ENCODE peak calls at places on chromosomes 1 and 21, in seven cellular contexts. N is HepG2, B is H1, U is transverse colon, E is suprapubic skin, Z is stomach, O is HCT116. W is an unnamed sample.

GRCh38 chr1:76068542-76068941 is 6.0 kb upstream of the ST6GALNAC3 start:
- DNase-seq in B (no peak), Z (no peak), U (no peak), E (no peak), N (peak; percentile 21), O (no peak), W (no peak)

GRCh38 chr1:167630568-167631385 is 745 bp downstream of the RCSD1 start:
- DNase-seq in B (no peak), N (no peak), U (peak; percentile 46), O (no peak), E (no peak), Z (no peak), W (peak; percentile 84)

GRCh38 chr1:92483442-92484170 is 3.1 kb downstream of the GFI1 start:
- DNase-seq in N (no peak), B (peak; percentile 87), O (no peak), E (no peak), Z (no peak), U (peak; percentile 66), W (peak; percentile 89)

GRCh38 chr21:38334866-38335265 is 78.1 kb downstream of the KCNJ15 start:
- DNase-seq in B (no peak), E (no peak), O (no peak), N (no peak), U (no peak), Z (no peak), W (no peak)

GRCh38 chr1:6582370-6582769 is 2.6 kb downstream of the ZBTB48 start:
- DNase-seq in Z (peak; percentile 65), O (no peak), E (no peak), B (no peak), N (peak; percentile 96), U (peak; percentile 88), W (no peak)

GRCh38 chr1:14634497-14634896 is 36.0 kb downstream of the KAZN start:
- DNase-seq in U (no peak), Z (no peak), B (no peak), E (no peak), N (no peak), O (no peak), W (no peak)

GRCh38 chr1:94582578-94582977 is 41.0 kb upstream of the F3 start:
- DNase-seq in B (no peak), O (no peak), Z (no peak), E (no peak), N (no peak), U (no peak), W (no peak)

GRCh38 chr1:85363526-85363925 is 87.1 kb upstream of the BCL10 start:
- DNase-seq in N (no peak), O (no peak), Z (no peak), U (no peak), B (no peak), E (no peak), W (no peak)

GRCh38 chr1:103371234-103371633 is 154.3 kb upstream of the RNPC3 start:
- DNase-seq in U (no peak), B (no peak), N (no peak), Z (no peak), E (no peak), O (no peak), W (no peak)

DNA sequence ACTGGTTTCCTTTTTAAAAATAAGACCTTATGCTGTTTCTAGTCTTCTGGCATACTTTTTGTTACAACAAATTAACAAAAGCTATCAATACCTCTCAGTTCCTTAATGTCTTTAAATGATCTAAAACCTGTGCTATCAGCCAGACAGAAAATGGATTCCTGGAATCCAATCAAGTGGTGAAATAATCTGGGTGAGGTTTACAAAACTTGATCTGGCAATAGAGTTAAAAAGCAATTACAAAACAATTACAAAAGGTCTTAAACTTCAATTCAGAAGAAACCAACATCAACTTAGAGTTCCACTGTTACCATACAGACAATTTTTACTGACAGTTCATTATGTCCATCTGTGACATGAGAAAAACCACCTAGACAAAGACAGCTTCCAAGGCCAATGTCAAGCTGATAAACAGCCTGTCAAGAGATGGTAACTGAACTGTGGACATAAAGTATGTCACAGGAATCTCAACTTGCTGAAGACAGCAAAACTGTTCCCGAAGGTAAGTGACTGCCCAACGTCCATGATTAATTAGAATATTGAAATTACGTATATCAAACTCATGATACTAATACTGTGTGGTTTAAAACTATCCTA is 17.4 kb downstream of the ZZZ3 start:
- DNase-seq in O (no peak), U (no peak), B (no peak), Z (no peak), N (no peak), E (no peak), W (no peak)
- H3K4me1 ChIP-seq in O (no peaks in the 10 kb centered on the region), U (peaks cover 19% of the 10 kb centered on the region), B (no peaks in the 10 kb centered on the region), Z (no peaks in the 10 kb centered on the region), N (peaks cover 24% of the 10 kb centered on the region), E (peaks cover 18% of the 10 kb centered on the region), W (peaks cover 38% of the 10 kb centered on the region)

GRCh38 chr21:28669978-28670377 is 322.7 kb downstream of the LTN1 start:
- DNase-seq in B (no peak), E (no peak), Z (no peak), N (no peak), O (no peak), U (no peak), W (no peak)

GRCh38 chr21:28675265-28676041 is 317.2 kb downstream of the LTN1 start:
- DNase-seq in O (no peak), B (no peak), E (no peak), N (no peak), U (no peak), Z (no peak), W (no peak)

GRCh38 chr21:28671549-28672195 is 321.0 kb downstream of the LTN1 start:
- DNase-seq in Z (no peak), E (no peak), O (no peak), B (no peak), U (no peak), N (no peak), W (no peak)

GRCh38 chr21:28669331-28669730 is 323.3 kb downstream of the LTN1 start:
- DNase-seq in Z (no peak), U (no peak), E (no peak), B (no peak), N (no peak), O (no peak), W (no peak)

DNA sequence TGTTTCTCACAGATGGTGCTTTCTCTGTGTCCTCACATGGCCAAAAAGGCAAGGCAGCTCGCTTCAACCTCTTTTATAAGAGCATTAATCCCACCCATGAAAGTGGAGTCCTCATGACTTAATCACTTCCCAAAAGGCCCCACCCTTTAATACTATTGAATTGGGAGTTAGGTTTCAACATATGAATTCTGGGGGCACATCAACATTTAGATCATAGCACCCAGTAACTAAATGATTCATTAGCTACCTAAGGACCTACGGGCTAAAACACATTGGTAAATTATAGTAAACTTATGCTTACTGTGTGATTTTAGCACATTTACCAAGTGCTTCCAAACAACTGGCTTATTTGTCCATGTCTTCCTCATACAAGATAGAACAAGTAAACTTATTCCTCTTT is 317.9 kb downstream of the LTN1 start:
- DNase-seq in O (no peak), N (no peak), B (no peak), U (no peak), E (no peak), Z (no peak), W (no peak)
- H3K9me3 ChIP-seq in O (no peaks in the 10 kb centered on the region), N (peaks cover 24% of the 10 kb centered on the region), B (peaks cover 5% of the 10 kb centered on the region), U (no peaks in the 10 kb centered on the region), E (no peaks in the 10 kb centered on the region), Z (peaks cover 6% of the 10 kb centered on the region), W (no peaks in the 10 kb centered on the region)

DNA sequence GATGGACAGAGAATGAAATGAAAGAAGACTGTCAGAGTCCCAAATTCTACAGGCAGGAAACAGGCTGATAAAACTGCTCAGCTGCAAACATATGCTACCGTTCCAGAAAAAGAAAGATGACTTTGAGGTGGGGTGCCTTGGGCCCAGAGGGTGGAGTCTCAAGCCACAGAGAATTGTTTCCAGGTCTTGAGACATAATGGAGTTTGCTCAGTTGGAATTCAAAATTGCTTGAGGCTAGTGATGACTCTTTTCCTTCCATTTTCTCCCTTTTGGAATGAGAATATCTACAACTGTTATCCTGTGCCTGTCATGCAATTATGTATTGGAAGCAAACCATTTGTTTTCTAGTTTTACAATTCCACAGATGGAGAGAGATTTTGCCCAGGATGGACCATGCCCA is 23.6 kb upstream of the PSEN2 start:
- DNase-seq in U (no peak), N (no peak), E (no peak), B (no peak), O (no peak), Z (no peak), W (no peak)
- TF ChIP-seq POLR2AphosphoS5 in U (no peak), N (no peak), E (no peak), B (no peak), O (no peak), Z (no peak), W (no peak)

GRCh38 chr1:61053712-61054608 is 28.4 kb upstream of the NFIA start:
- DNase-seq in B (peak; percentile 67), U (peak; percentile 49), E (no peak), Z (peak; percentile 34), O (no peak), N (no peak), W (peak; percentile 86)
- H3K4me1 ChIP-seq in B (peaks cover 32% of the 10 kb centered on the region), U (peaks cover 53% of the 10 kb centered on the region), E (peaks cover 73% of the 10 kb centered on the region), Z (peaks cover 27% of the 10 kb centered on the region), O (peaks cover 17% of the 10 kb centered on the region), N (peaks cover 45% of the 10 kb centered on the region), W (peaks cover 63% of the 10 kb centered on the region)

GRCh38 chr1:247228133-247228532 is 27.7 kb upstream of the VN1R5 start:
- DNase-seq in N (no peak), B (no peak), Z (no peak), U (no peak), E (no peak), O (no peak), W (no peak)
- H3K9me3 ChIP-seq in N (peaks cover 10% of the 10 kb centered on the region), B (peaks cover 10% of the 10 kb centered on the region), Z (peaks cover 19% of the 10 kb centered on the region), U (no peaks in the 10 kb centered on the region), E (peaks cover 9% of the 10 kb centered on the region), O (peaks cover 3% of the 10 kb centered on the region), W (peaks cover 56% of the 10 kb centered on the region)

DNA sequence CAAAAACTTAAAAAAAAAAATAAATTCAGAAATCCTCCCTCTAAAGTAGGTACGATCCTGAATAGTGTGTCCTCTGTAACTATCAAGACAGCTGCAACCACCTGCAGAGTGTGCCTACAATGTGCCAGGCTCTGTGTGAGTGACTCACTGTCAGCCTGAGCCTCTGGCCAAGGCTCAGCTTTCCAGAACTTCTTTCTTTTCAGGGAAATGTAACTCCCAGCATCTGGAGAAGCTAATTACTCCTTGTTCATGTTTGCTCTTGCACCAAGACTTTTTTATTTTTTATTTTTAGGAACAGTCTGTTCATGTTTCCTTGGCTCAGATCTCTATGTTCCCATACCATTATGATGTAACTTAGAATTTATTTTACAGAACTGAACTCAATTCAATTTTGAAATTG is 112.3 kb upstream of the ZNF648 start:
- DNase-seq in N (no peak), B (no peak), Z (peak; percentile 48), O (no peak), U (no peak), E (peak; percentile 76), W (no peak)
- TF ChIP-seq POLR2AphosphoS5 in N (no peak), B (no peak), Z (peak; percentile 67), O (no peak), U (peak; percentile 13), E (no peak), W (no peak)

DNA sequence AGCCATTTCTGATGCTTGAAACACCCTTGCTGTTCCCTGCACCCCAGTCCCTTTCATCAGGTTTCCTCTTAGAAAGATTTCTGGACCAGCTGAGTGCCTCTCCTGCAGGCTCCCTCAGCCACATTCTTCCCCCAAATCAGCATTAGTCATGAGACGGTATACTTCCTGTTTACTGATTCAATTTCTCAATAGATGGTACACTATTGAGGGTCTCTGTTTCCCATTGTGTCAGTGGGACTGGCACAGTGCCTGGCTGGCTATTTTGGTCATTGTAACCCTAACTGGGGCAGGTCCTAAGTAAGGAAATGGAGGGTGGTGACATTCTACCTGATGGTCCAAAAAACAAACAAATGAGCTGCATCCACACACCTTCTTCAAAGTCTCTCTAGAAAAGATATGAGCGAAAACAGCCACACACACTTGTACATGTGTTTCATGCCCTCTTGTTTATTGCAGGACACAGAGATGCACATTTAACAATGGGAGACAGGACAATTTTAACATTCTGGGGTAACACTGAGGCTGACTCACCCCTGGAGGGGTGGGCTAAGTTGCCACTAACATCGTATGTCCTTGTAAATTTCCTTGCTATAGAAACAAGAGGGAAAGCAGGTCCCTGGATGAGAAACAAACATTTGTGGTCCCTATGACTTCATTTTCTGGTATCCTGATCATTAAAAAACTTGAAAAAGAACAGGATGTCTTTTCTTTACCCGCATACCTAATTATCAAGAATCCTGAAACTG is 77.5 kb downstream of the RRAGC start:
- DNase-seq in Z (no peak), N (no peak), B (no peak), E (no peak), O (no peak), U (no peak), W (no peak)
- H3K4me1 ChIP-seq in Z (no peaks in the 10 kb centered on the region), N (peaks cover 15% of the 10 kb centered on the region), B (no peaks in the 10 kb centered on the region), E (peaks cover 5% of the 10 kb centered on the region), O (peaks cover 19% of the 10 kb centered on the region), U (no peaks in the 10 kb centered on the region), W (peaks cover 3% of the 10 kb centered on the region)